ENCODE peak calls at places on chromosome 10, in six cellular contexts. One of them, this sample, is unnamed.

GRCh38 chr10:68781613-68782574 is 45.4 kb upstream of the STOX1 start:
- DNase-seq in LHCN-M2: no peak
- DNase-seq in effector CD4-positive, alpha-beta T cell: no peak
- DNase-seq in brain microvascular endothelial cell: no peak
- DNase-seq in lower leg skin: no peak
- DNase-seq in stimulated activated naive CD8-positive, alpha-beta T cell treated with anti-CD3 and anti-CD28 coated beads, Interleukin-15, Interleukin-2, amounts not matched to agents 100 U/mL and 50 U/mL, for 24 hours: no peak
- DNase-seq in this sample: no peak

GRCh38 chr10:78605800-78606350 is 462.9 kb upstream of the ZMIZ1 start:
- DNase-seq in LHCN-M2: peak; percentile 75
- DNase-seq in lower leg skin: no peak
- DNase-seq in brain microvascular endothelial cell: no peak
- DNase-seq in effector CD4-positive, alpha-beta T cell: no peak
- DNase-seq in stimulated activated naive CD8-positive, alpha-beta T cell treated with anti-CD3 and anti-CD28 coated beads, Interleukin-15, Interleukin-2, amounts not matched to agents 100 U/mL and 50 U/mL, for 24 hours: no peak
- DNase-seq in this sample: peak; percentile 59

GRCh38 chr10:122632031-122632430 is 67.6 kb downstream of the C10orf120 start:
- DNase-seq in effector CD4-positive, alpha-beta T cell: no peak
- DNase-seq in stimulated activated naive CD8-positive, alpha-beta T cell treated with anti-CD3 and anti-CD28 coated beads, Interleukin-15, Interleukin-2, amounts not matched to agents 100 U/mL and 50 U/mL, for 24 hours: no peak
- DNase-seq in LHCN-M2: peak; percentile 19
- DNase-seq in lower leg skin: peak; percentile 74
- DNase-seq in brain microvascular endothelial cell: no peak
- DNase-seq in this sample: peak; percentile 32

GRCh38 chr10:121694966-121695340 is 96.7 kb upstream of the FGFR2 start:
- DNase-seq in LHCN-M2: peak; percentile 5
- DNase-seq in lower leg skin: no peak
- DNase-seq in brain microvascular endothelial cell: no peak
- DNase-seq in stimulated activated naive CD8-positive, alpha-beta T cell treated with anti-CD3 and anti-CD28 coated beads, Interleukin-15, Interleukin-2, amounts not matched to agents 100 U/mL and 50 U/mL, for 24 hours: no peak
- DNase-seq in effector CD4-positive, alpha-beta T cell: no peak
- DNase-seq in this sample: no peak

GRCh38 chr10:75028748-75029147 is 82.7 kb upstream of the SAMD8 start:
- DNase-seq in brain microvascular endothelial cell: no peak
- DNase-seq in effector CD4-positive, alpha-beta T cell: no peak
- DNase-seq in LHCN-M2: no peak
- DNase-seq in lower leg skin: no peak
- DNase-seq in stimulated activated naive CD8-positive, alpha-beta T cell treated with anti-CD3 and anti-CD28 coated beads, Interleukin-15, Interleukin-2, amounts not matched to agents 100 U/mL and 50 U/mL, for 24 hours: no peak
- DNase-seq in this sample: no peak

GRCh38 chr10:102770792-102771191 is 27.0 kb downstream of the WBP1L start:
- DNase-seq in effector CD4-positive, alpha-beta T cell: no peak
- DNase-seq in lower leg skin: no peak
- DNase-seq in LHCN-M2: no peak
- DNase-seq in stimulated activated naive CD8-positive, alpha-beta T cell treated with anti-CD3 and anti-CD28 coated beads, Interleukin-15, Interleukin-2, amounts not matched to agents 100 U/mL and 50 U/mL, for 24 hours: no peak
- DNase-seq in brain microvascular endothelial cell: no peak
- DNase-seq in this sample: no peak

GRCh38 chr10:122341141-122341810 is 33.2 kb upstream of the PLEKHA1 start:
- DNase-seq in brain microvascular endothelial cell: no peak
- DNase-seq in effector CD4-positive, alpha-beta T cell: no peak
- DNase-seq in lower leg skin: peak; percentile 78
- DNase-seq in stimulated activated naive CD8-positive, alpha-beta T cell treated with anti-CD3 and anti-CD28 coated beads, Interleukin-15, Interleukin-2, amounts not matched to agents 100 U/mL and 50 U/mL, for 24 hours: no peak
- DNase-seq in LHCN-M2: no peak
- DNase-seq in this sample: no peak

GRCh38 chr10:27223964-27224363 is 16.6 kb downstream of the ACBD5 start:
- DNase-seq in lower leg skin: no peak
- DNase-seq in brain microvascular endothelial cell: peak; percentile 18
- DNase-seq in LHCN-M2: peak; percentile 32
- DNase-seq in stimulated activated naive CD8-positive, alpha-beta T cell treated with anti-CD3 and anti-CD28 coated beads, Interleukin-15, Interleukin-2, amounts not matched to agents 100 U/mL and 50 U/mL, for 24 hours: peak; percentile 47
- DNase-seq in effector CD4-positive, alpha-beta T cell: peak; percentile 44
- DNase-seq in this sample: peak; percentile 26

GRCh38 chr10:5549462-5550249 is 24.9 kb downstream of the CALML3 start:
- DNase-seq in stimulated activated naive CD8-positive, alpha-beta T cell treated with anti-CD3 and anti-CD28 coated beads, Interleukin-15, Interleukin-2, amounts not matched to agents 100 U/mL and 50 U/mL, for 24 hours: no peak
- DNase-seq in brain microvascular endothelial cell: no peak
- DNase-seq in effector CD4-positive, alpha-beta T cell: no peak
- DNase-seq in LHCN-M2: no peak
- DNase-seq in lower leg skin: peak; percentile 5
- DNase-seq in this sample: no peak

GRCh38 chr10:36779238-36779846 is 346.1 kb upstream of the ANKRD30A start:
- DNase-seq in stimulated activated naive CD8-positive, alpha-beta T cell treated with anti-CD3 and anti-CD28 coated beads, Interleukin-15, Interleukin-2, amounts not matched to agents 100 U/mL and 50 U/mL, for 24 hours: no peak
- DNase-seq in LHCN-M2: peak; percentile 63
- DNase-seq in effector CD4-positive, alpha-beta T cell: no peak
- DNase-seq in lower leg skin: no peak
- DNase-seq in brain microvascular endothelial cell: peak; percentile 65
- DNase-seq in this sample: peak; percentile 49

GRCh38 chr10:49280001-49280408 is 19.0 kb upstream of the C10orf71 start:
- DNase-seq in brain microvascular endothelial cell: peak; percentile 62
- DNase-seq in stimulated activated naive CD8-positive, alpha-beta T cell treated with anti-CD3 and anti-CD28 coated beads, Interleukin-15, Interleukin-2, amounts not matched to agents 100 U/mL and 50 U/mL, for 24 hours: no peak
- DNase-seq in LHCN-M2: peak; percentile 32
- DNase-seq in lower leg skin: peak; percentile 78
- DNase-seq in effector CD4-positive, alpha-beta T cell: no peak
- DNase-seq in this sample: peak; percentile 55

GRCh38 chr10:51257511-51258248 is 183.4 kb downstream of the PRKG1 start:
- DNase-seq in LHCN-M2: no peak
- DNase-seq in lower leg skin: no peak
- DNase-seq in effector CD4-positive, alpha-beta T cell: no peak
- DNase-seq in stimulated activated naive CD8-positive, alpha-beta T cell treated with anti-CD3 and anti-CD28 coated beads, Interleukin-15, Interleukin-2, amounts not matched to agents 100 U/mL and 50 U/mL, for 24 hours: no peak
- DNase-seq in brain microvascular endothelial cell: no peak
- DNase-seq in this sample: no peak

GRCh38 chr10:90451283-90451682 is 406.6 kb downstream of the HTR7 start:
- DNase-seq in effector CD4-positive, alpha-beta T cell: no peak
- DNase-seq in lower leg skin: no peak
- DNase-seq in stimulated activated naive CD8-positive, alpha-beta T cell treated with anti-CD3 and anti-CD28 coated beads, Interleukin-15, Interleukin-2, amounts not matched to agents 100 U/mL and 50 U/mL, for 24 hours: no peak
- DNase-seq in LHCN-M2: peak; percentile 58
- DNase-seq in brain microvascular endothelial cell: peak; percentile 20
- DNase-seq in this sample: peak; percentile 68

GRCh38 chr10:72334832-72335393 is 19.8 kb downstream of the DNAJB12 start:
- DNase-seq in LHCN-M2: peak; percentile 100
- DNase-seq in lower leg skin: peak; percentile 97
- DNase-seq in effector CD4-positive, alpha-beta T cell: peak; percentile 76
- DNase-seq in stimulated activated naive CD8-positive, alpha-beta T cell treated with anti-CD3 and anti-CD28 coated beads, Interleukin-15, Interleukin-2, amounts not matched to agents 100 U/mL and 50 U/mL, for 24 hours: peak; percentile 90
- DNase-seq in brain microvascular endothelial cell: peak; percentile 96
- DNase-seq in this sample: peak; percentile 74

GRCh38 chr10:10092581-10092980 is 925.1 kb upstream of the CELF2 start:
- DNase-seq in brain microvascular endothelial cell: peak; percentile 55
- DNase-seq in LHCN-M2: peak; percentile 74
- DNase-seq in stimulated activated naive CD8-positive, alpha-beta T cell treated with anti-CD3 and anti-CD28 coated beads, Interleukin-15, Interleukin-2, amounts not matched to agents 100 U/mL and 50 U/mL, for 24 hours: no peak
- DNase-seq in lower leg skin: peak; percentile 94
- DNase-seq in effector CD4-positive, alpha-beta T cell: no peak
- DNase-seq in this sample: no peak

GRCh38 chr10:43114031-43114742 is 24.1 kb upstream of the CSGALNACT2 start:
- DNase-seq in lower leg skin: no peak
- DNase-seq in LHCN-M2: no peak
- DNase-seq in brain microvascular endothelial cell: no peak
- DNase-seq in stimulated activated naive CD8-positive, alpha-beta T cell treated with anti-CD3 and anti-CD28 coated beads, Interleukin-15, Interleukin-2, amounts not matched to agents 100 U/mL and 50 U/mL, for 24 hours: no peak
- DNase-seq in effector CD4-positive, alpha-beta T cell: no peak
- DNase-seq in this sample: no peak

GRCh38 chr10:133438711-133439273 is 14.4 kb upstream of the SPRN start:
- DNase-seq in brain microvascular endothelial cell: peak; percentile 25
- DNase-seq in effector CD4-positive, alpha-beta T cell: no peak
- DNase-seq in stimulated activated naive CD8-positive, alpha-beta T cell treated with anti-CD3 and anti-CD28 coated beads, Interleukin-15, Interleukin-2, amounts not matched to agents 100 U/mL and 50 U/mL, for 24 hours: no peak
- DNase-seq in lower leg skin: peak; percentile 69
- DNase-seq in LHCN-M2: peak; percentile 39
- DNase-seq in this sample: no peak

GRCh38 chr10:75143353-75143752 is 31.9 kb downstream of the SAMD8 start:
- DNase-seq in lower leg skin: no peak
- DNase-seq in stimulated activated naive CD8-positive, alpha-beta T cell treated with anti-CD3 and anti-CD28 coated beads, Interleukin-15, Interleukin-2, amounts not matched to agents 100 U/mL and 50 U/mL, for 24 hours: no peak
- DNase-seq in effector CD4-positive, alpha-beta T cell: no peak
- DNase-seq in brain microvascular endothelial cell: no peak
- DNase-seq in LHCN-M2: peak; percentile 19
- DNase-seq in this sample: no peak

GRCh38 chr10:19328582-19328981 is 280.0 kb downstream of the MALRD1 start:
- DNase-seq in effector CD4-positive, alpha-beta T cell: no peak
- DNase-seq in LHCN-M2: no peak
- DNase-seq in lower leg skin: no peak
- DNase-seq in stimulated activated naive CD8-positive, alpha-beta T cell treated with anti-CD3 and anti-CD28 coated beads, Interleukin-15, Interleukin-2, amounts not matched to agents 100 U/mL and 50 U/mL, for 24 hours: no peak
- DNase-seq in brain microvascular endothelial cell: no peak
- DNase-seq in this sample: no peak

GRCh38 chr10:81093056-81093455 is 555.4 kb downstream of the SH2D4B start:
- DNase-seq in LHCN-M2: no peak
- DNase-seq in brain microvascular endothelial cell: no peak
- DNase-seq in stimulated activated naive CD8-positive, alpha-beta T cell treated with anti-CD3 and anti-CD28 coated beads, Interleukin-15, Interleukin-2, amounts not matched to agents 100 U/mL and 50 U/mL, for 24 hours: no peak
- DNase-seq in effector CD4-positive, alpha-beta T cell: no peak
- DNase-seq in lower leg skin: no peak
- DNase-seq in this sample: no peak

GRCh38 chr10:5665380-5666323 is 743 bp downstream of the ASB13 start:
- DNase-seq in stimulated activated naive CD8-positive, alpha-beta T cell treated with anti-CD3 and anti-CD28 coated beads, Interleukin-15, Interleukin-2, amounts not matched to agents 100 U/mL and 50 U/mL, for 24 hours: peak; percentile 33
- DNase-seq in effector CD4-positive, alpha-beta T cell: no peak
- DNase-seq in lower leg skin: peak; percentile 89
- DNase-seq in LHCN-M2: peak; percentile 5
- DNase-seq in brain microvascular endothelial cell: no peak
- DNase-seq in this sample: no peak

GRCh38 chr10:122323188-122323587 is 51.3 kb upstream of the PLEKHA1 start:
- DNase-seq in effector CD4-positive, alpha-beta T cell: no peak
- DNase-seq in stimulated activated naive CD8-positive, alpha-beta T cell treated with anti-CD3 and anti-CD28 coated beads, Interleukin-15, Interleukin-2, amounts not matched to agents 100 U/mL and 50 U/mL, for 24 hours: no peak
- DNase-seq in brain microvascular endothelial cell: no peak
- DNase-seq in lower leg skin: no peak
- DNase-seq in LHCN-M2: no peak
- DNase-seq in this sample: no peak

GRCh38 chr10:132737390-132738048 is 48.4 kb downstream of the NKX6-2 start:
- DNase-seq in brain microvascular endothelial cell: no peak
- DNase-seq in stimulated activated naive CD8-positive, alpha-beta T cell treated with anti-CD3 and anti-CD28 coated beads, Interleukin-15, Interleukin-2, amounts not matched to agents 100 U/mL and 50 U/mL, for 24 hours: no peak
- DNase-seq in LHCN-M2: no peak
- DNase-seq in effector CD4-positive, alpha-beta T cell: no peak
- DNase-seq in lower leg skin: no peak
- DNase-seq in this sample: no peak

GRCh38 chr10:102673961-102674511 is 29.8 kb downstream of the TRIM8 start:
- DNase-seq in brain microvascular endothelial cell: peak; percentile 72
- DNase-seq in LHCN-M2: peak; percentile 95
- DNase-seq in stimulated activated naive CD8-positive, alpha-beta T cell treated with anti-CD3 and anti-CD28 coated beads, Interleukin-15, Interleukin-2, amounts not matched to agents 100 U/mL and 50 U/mL, for 24 hours: peak; percentile 77
- DNase-seq in effector CD4-positive, alpha-beta T cell: peak; percentile 69
- DNase-seq in lower leg skin: no peak
- DNase-seq in this sample: peak; percentile 24

GRCh38 chr10:114646426-114646825 is 11.6 kb downstream of the ABLIM1 start:
- DNase-seq in brain microvascular endothelial cell: no peak
- DNase-seq in lower leg skin: no peak
- DNase-seq in effector CD4-positive, alpha-beta T cell: no peak
- DNase-seq in stimulated activated naive CD8-positive, alpha-beta T cell treated with anti-CD3 and anti-CD28 coated beads, Interleukin-15, Interleukin-2, amounts not matched to agents 100 U/mL and 50 U/mL, for 24 hours: no peak
- DNase-seq in LHCN-M2: no peak
- DNase-seq in this sample: no peak

GRCh38 chr10:113709221-113709838 is 29.6 kb downstream of the CASP7 start:
- DNase-seq in lower leg skin: no peak
- DNase-seq in stimulated activated naive CD8-positive, alpha-beta T cell treated with anti-CD3 and anti-CD28 coated beads, Interleukin-15, Interleukin-2, amounts not matched to agents 100 U/mL and 50 U/mL, for 24 hours: no peak
- DNase-seq in LHCN-M2: peak; percentile 79
- DNase-seq in brain microvascular endothelial cell: peak; percentile 82
- DNase-seq in effector CD4-positive, alpha-beta T cell: no peak
- DNase-seq in this sample: peak; percentile 61

GRCh38 chr10:31752167-31752566 is 176.5 kb downstream of the ARHGAP12 start:
- DNase-seq in stimulated activated naive CD8-positive, alpha-beta T cell treated with anti-CD3 and anti-CD28 coated beads, Interleukin-15, Interleukin-2, amounts not matched to agents 100 U/mL and 50 U/mL, for 24 hours: no peak
- DNase-seq in LHCN-M2: no peak
- DNase-seq in effector CD4-positive, alpha-beta T cell: no peak
- DNase-seq in brain microvascular endothelial cell: no peak
- DNase-seq in lower leg skin: no peak
- DNase-seq in this sample: no peak

GRCh38 chr10:77949167-77949566 is 22.6 kb upstream of the DLG5 start:
- DNase-seq in brain microvascular endothelial cell: peak; percentile 42
- DNase-seq in lower leg skin: no peak
- DNase-seq in LHCN-M2: no peak
- DNase-seq in effector CD4-positive, alpha-beta T cell: no peak
- DNase-seq in stimulated activated naive CD8-positive, alpha-beta T cell treated with anti-CD3 and anti-CD28 coated beads, Interleukin-15, Interleukin-2, amounts not matched to agents 100 U/mL and 50 U/mL, for 24 hours: no peak
- DNase-seq in this sample: peak; percentile 86

GRCh38 chr10:1187151-1187854 is 131.1 kb downstream of the WDR37 start:
- DNase-seq in stimulated activated naive CD8-positive, alpha-beta T cell treated with anti-CD3 and anti-CD28 coated beads, Interleukin-15, Interleukin-2, amounts not matched to agents 100 U/mL and 50 U/mL, for 24 hours: no peak
- DNase-seq in brain microvascular endothelial cell: no peak
- DNase-seq in effector CD4-positive, alpha-beta T cell: no peak
- DNase-seq in LHCN-M2: no peak
- DNase-seq in lower leg skin: no peak
- DNase-seq in this sample: no peak

GRCh38 chr10:96413151-96413787 is 54.5 kb upstream of the OPALIN start:
- DNase-seq in LHCN-M2: no peak
- DNase-seq in lower leg skin: peak; percentile 74
- DNase-seq in stimulated activated naive CD8-positive, alpha-beta T cell treated with anti-CD3 and anti-CD28 coated beads, Interleukin-15, Interleukin-2, amounts not matched to agents 100 U/mL and 50 U/mL, for 24 hours: peak; percentile 7
- DNase-seq in brain microvascular endothelial cell: no peak
- DNase-seq in effector CD4-positive, alpha-beta T cell: no peak
- DNase-seq in this sample: no peak

GRCh38 chr10:36608251-36608650 is 517.1 kb upstream of the ANKRD30A start:
- DNase-seq in stimulated activated naive CD8-positive, alpha-beta T cell treated with anti-CD3 and anti-CD28 coated beads, Interleukin-15, Interleukin-2, amounts not matched to agents 100 U/mL and 50 U/mL, for 24 hours: no peak
- DNase-seq in brain microvascular endothelial cell: peak; percentile 72
- DNase-seq in effector CD4-positive, alpha-beta T cell: no peak
- DNase-seq in lower leg skin: no peak
- DNase-seq in LHCN-M2: peak; percentile 80
- DNase-seq in this sample: peak; percentile 30

GRCh38 chr10:110504111-110504735 is 6.5 kb downstream of the DUSP5 start:
- DNase-seq in brain microvascular endothelial cell: peak; percentile 52
- DNase-seq in lower leg skin: no peak
- DNase-seq in effector CD4-positive, alpha-beta T cell: peak; percentile 30
- DNase-seq in LHCN-M2: peak; percentile 50
- DNase-seq in stimulated activated naive CD8-positive, alpha-beta T cell treated with anti-CD3 and anti-CD28 coated beads, Interleukin-15, Interleukin-2, amounts not matched to agents 100 U/mL and 50 U/mL, for 24 hours: peak; percentile 51
- DNase-seq in this sample: peak; percentile 25

This sample was measured in Daoy.